ENCODE peak calls at places on chromosomes 1 and 21, in five cellular contexts. T, K, Y, J and A are unnamed samples.

GRCh38 chr1:223513309-223513708 is 120.1 kb downstream of the CCDC185 start:
- DNase-seq in T (no peak), K (no peak), Y (no peak), J (no peak), A (no peak)

GRCh38 chr1:4305526-4306301 is 348.7 kb upstream of the AJAP1 start:
- DNase-seq in T (no peak), K (no peak), Y (no peak), J (no peak), A (no peak)

GRCh38 chr1:164678289-164678688 is 119.3 kb downstream of the PBX1 start:
- DNase-seq in T (no peak), K (no peak), Y (no peak), J (no peak), A (no peak)

GRCh38 chr1:90502696-90503095 is 214.4 kb downstream of the BARHL2 start:
- DNase-seq in T (no peak), K (no peak), Y (no peak), J (no peak), A (no peak)

GRCh38 chr1:16167331-16168143 is 11.7 kb upstream of the EPHA2 start:
- DNase-seq in T (no peak), K (no peak), Y (peak), J (no peak), A (peak)

GRCh38 chr1:108557311-108557710 is 2.6 kb upstream of the EEIG2 start:
- DNase-seq in T (no peak), K (no peak), Y (no peak), J (no peak), A (no peak)

GRCh38 chr1:229158317-229159294 is 112.3 kb upstream of the RAB4A start:
- DNase-seq in T (no peak), K (no peak), Y (peak), J (no peak), A (no peak)

GRCh38 chr1:38817958-38818705 is 41.4 kb downstream of the RRAGC start:
- DNase-seq in T (no peak), K (no peak), Y (no peak), J (no peak), A (peak)

GRCh38 chr1:154808909-154809262 is 61.2 kb downstream of the KCNN3 start:
- DNase-seq in T (no peak), K (no peak), Y (no peak), J (no peak), A (no peak)

GRCh38 chr1:109277434-109278204 is 5.3 kb downstream of the PSRC1 start:
- DNase-seq in T (peak), K (peak), Y (peak), J (peak), A (peak)

GRCh38 chr1:42335809-42336518 is 929 bp upstream of the FOXJ3 start:
- DNase-seq in T (no peak), K (no peak), Y (no peak), J (no peak), A (no peak)

GRCh38 chr1:228373681-228374571 is 32.7 kb downstream of the TRIM11 start:
- DNase-seq in T (no peak), K (no peak), Y (peak), J (peak), A (no peak)

GRCh38 chr1:91700771-91701493 is 185.0 kb downstream of the TGFBR3 start:
- DNase-seq in T (no peak), K (no peak), Y (no peak), J (no peak), A (no peak)

GRCh38 chr1:171550055-171550454 is 64.7 kb downstream of the PRRC2C start:
- DNase-seq in T (no peak), K (no peak), Y (no peak), J (no peak), A (no peak)

GRCh38 chr1:208209286-208209685 is 34.9 kb downstream of the PLXNA2 start:
- DNase-seq in T (no peak), K (no peak), Y (no peak), J (no peak), A (no peak)

GRCh38 chr1:171841931-171842723 is 829 bp downstream of the DNM3 start:
- DNase-seq in T (no peak), K (no peak), Y (peak), J (peak), A (peak)

GRCh38 chr21:35643176-35643575 is 417.1 kb downstream of the SETD4 start:
- DNase-seq in T (no peak), K (no peak), Y (no peak), J (no peak), A (no peak)

GRCh38 chr1:53442297-53442696 is 16.9 kb upstream of the DMRTB1 start:
- DNase-seq in T (no peak), K (no peak), Y (no peak), J (no peak), A (no peak)

GRCh38 chr21:42784276-42784675 is 95.1 kb downstream of the WDR4 start:
- DNase-seq in T (no peak), K (no peak), Y (no peak), J (peak), A (no peak)

GRCh38 chr1:114756949-114757454 is 782 bp downstream of the CSDE1 start:
- DNase-seq in T (no peak), K (peak), Y (peak), J (peak), A (no peak)

GRCh38 chr1:114757455-114758250 is at the start of gene CSDE1:
- DNase-seq in T (peak), K (peak), Y (peak), J (peak), A (peak)

GRCh38 chr1:114755006-114755936 is 2.5 kb downstream of the CSDE1 start:
- DNase-seq in T (no peak), K (no peak), Y (no peak), J (no peak), A (no peak)

GRCh38 chr1:114756009-114756892 is 1.5 kb downstream of the CSDE1 start:
- DNase-seq in T (no peak), K (no peak), Y (no peak), J (no peak), A (no peak)

DNA sequence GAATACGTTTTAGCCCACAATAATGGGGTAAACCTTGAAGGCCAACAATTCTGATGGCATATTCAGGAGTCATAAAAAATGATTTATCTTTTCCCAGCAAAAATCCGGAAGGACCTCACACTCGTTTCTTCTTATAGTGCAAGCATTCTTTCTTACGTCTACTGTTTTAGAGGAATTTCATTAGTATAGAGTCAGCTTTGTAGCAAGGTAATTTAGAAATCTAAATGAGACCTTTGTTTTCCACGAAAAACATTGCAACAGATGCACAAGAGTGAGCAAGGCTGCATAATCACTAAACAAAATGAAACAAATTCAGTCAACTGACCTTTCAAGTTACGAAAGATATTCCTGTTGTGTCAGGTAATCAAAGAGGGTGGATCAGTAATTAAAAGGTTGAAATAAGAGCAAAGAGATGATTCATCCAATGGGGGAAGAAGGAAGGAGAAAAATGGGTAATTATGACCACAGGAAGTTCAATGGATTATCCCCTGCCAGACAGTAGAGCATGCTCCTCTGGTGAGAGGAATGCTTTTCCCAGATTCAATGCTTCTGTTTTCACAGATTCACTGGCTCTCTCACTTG is 558 bp upstream of the CSDE1 start:
- DNase-seq in T (no peak), K (no peak), Y (no peak), J (no peak), A (no peak)
- TF ChIP-seq CTCF in T (no peak), K (no peak), Y (no peak), J (no peak), A (no peak)

GRCh38 chr1:82090104-82090503 is 289.4 kb downstream of the ADGRL2 start:
- DNase-seq in T (no peak), K (no peak), Y (no peak), J (no peak), A (no peak)
- TF ChIP-seq CTCF in T (peak), K (no peak), Y (no peak), J (peak), A (no peak)

GRCh38 chr1:99766378-99766800 is at the start of gene FRRS1:
- DNase-seq in T (no peak), K (no peak), Y (peak), J (peak), A (peak)
- TF ChIP-seq CTCF in T (peak), K (no peak), Y (no peak), J (no peak), A (no peak)

DNA sequence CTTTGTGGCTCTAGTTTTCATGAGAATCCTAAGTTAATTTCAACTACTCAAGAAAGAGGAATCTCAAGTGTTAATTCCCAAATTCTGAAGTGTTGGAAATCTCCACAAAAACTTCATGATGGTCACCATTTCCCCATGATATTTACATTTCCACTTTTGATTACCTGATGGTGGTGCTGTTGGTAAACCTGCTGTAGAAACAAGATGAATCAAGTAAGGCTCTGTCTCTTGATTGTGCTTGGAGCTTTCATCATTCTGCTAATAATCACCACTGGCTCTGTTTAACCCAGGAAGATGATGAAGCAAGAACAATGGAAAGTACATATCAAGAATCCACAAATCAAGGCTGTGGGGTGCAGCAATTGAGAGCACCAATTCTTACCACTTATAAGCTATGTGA is 77.8 kb downstream of the C4BPA start:
- DNase-seq in T (no peak), K (no peak), Y (no peak), J (no peak), A (no peak)
- TF ChIP-seq CTCF in T (peak), K (no peak), Y (peak), J (peak), A (no peak)

DNA sequence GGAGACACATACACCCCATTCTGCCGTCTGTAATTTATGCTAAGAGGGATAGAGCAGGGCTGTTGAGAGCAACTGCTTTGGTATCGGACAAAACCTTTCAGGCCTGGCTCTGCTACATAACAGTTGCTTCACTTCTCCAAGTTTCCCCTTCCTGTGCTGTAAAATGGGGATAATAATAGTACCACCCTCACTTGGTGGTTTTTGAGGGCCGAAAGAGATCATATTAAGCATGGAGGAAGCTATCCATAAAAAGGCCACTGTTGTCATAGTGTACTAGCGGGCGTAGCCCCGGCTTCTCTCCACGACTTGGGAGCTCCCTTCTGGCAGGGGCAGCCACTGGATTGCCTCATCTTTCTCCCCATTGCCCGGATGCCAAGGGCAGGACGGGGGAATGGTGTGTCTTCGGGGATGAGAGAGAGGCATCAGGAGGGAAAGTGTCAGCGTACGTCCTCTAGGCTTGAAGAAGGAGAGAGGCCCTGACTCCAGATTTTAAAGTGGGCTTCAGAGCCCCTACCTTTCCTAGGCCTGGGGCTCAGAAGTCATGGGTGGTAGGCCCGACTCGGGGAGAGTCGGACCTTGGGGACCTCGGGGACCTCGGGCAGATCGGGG is 580 bp upstream of the MFSD2A start:
- DNase-seq in T (no peak), K (no peak), Y (no peak), J (no peak), A (no peak)
- TF ChIP-seq CTCF in T (no peak), K (no peak), Y (no peak), J (no peak), A (no peak)

DNA sequence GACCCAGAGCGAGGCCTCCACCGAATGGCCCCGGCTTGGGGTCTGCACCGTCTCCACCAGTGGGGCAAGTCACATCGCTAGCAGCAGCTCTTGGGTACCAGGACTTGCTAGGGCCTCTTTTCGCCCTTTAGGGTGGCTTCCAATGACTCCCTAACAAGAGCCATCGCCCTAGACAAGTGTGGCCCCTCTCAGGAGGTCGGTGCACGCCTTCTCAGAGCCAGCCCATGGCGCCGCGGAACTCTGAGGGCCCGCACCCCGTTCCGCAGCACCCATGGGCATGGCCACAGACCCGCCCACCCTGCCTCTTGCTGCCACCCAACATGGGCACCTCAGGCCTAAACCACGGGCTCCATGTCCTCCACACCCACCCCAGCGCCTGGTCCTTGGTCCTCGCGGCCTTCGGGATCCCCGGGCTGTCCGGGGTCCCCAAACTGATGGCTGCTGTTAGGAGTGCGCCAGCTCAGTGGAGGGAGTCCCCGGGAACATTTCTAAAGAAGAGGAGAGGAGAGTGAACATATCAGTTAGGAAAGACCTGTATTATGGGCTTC is 3.2 kb upstream of the CACNA1S start:
- DNase-seq in T (no peak), K (no peak), Y (no peak), J (peak), A (no peak)
- TF ChIP-seq CTCF in T (no peak), K (no peak), Y (no peak), J (no peak), A (no peak)

GRCh38 chr1:188715566-188715965 is 1762.1 kb downstream of the BRINP3 start:
- DNase-seq in T (no peak), K (no peak), Y (no peak), J (no peak), A (no peak)
- TF ChIP-seq CTCF in T (no peak), K (no peak), Y (no peak), J (no peak), A (no peak)